ENCODE peak calls at places on chromosomes 4 and X, in five cellular contexts. Y is stimulated activated CD8-positive, alpha-beta memory T cell treated with anti-CD3 and anti-CD28 coated beads, Interleukin-4, amount 100 ng/mL, for 24 hours; U is heart right ventricle; G is A172; L is GM20000. M is an unnamed sample.

GRCh38 chrX:24424948-24425347 is 40.1 kb upstream of the PDK3 start:
- DNase-seq in Y (no peak), G (no peak), U (peak; percentile 28), L (no peak), M (no peak)

GRCh38 chr4:37732787-37733186 is 46.6 kb upstream of the RELL1 start:
- DNase-seq in G (no peak), L (no peak), Y (no peak), U (no peak), M (no peak)

GRCh38 chr4:148056879-148057278 is 325.0 kb downstream of the ARHGAP10 start:
- DNase-seq in G (peak; percentile 35), Y (peak; percentile 58), U (peak; percentile 42), L (peak; percentile 58), M (peak; percentile 49)

GRCh38 chrX:133749951-133750350 is 235.4 kb downstream of the GPC3 start:
- DNase-seq in U (no peak), G (no peak), L (no peak), Y (no peak), M (no peak)

GRCh38 chr4:6523251-6523650 is 50.8 kb upstream of the PPP2R2C start:
- DNase-seq in L (no peak), Y (no peak), U (no peak), G (peak; percentile 61), M (no peak)

GRCh38 chr4:14023036-14023435 is 395.5 kb upstream of the BOD1L1 start:
- DNase-seq in U (no peak), L (no peak), Y (no peak), G (peak; percentile 23), M (no peak)

GRCh38 chrX:74422576-74423288 is 1.4 kb downstream of the SLC16A2 start:
- DNase-seq in G (no peak), U (peak; percentile 68), Y (no peak), L (peak; percentile 40), M (peak; percentile 59)

GRCh38 chr4:128386761-128387599 is 99.4 kb upstream of the PGRMC2 start:
- DNase-seq in G (peak; percentile 98), L (no peak), U (peak; percentile 84), Y (no peak), M (peak; percentile 98)

GRCh38 chrX:10756365-10756915 is 136.1 kb upstream of the MID1 start:
- DNase-seq in L (no peak), G (peak; percentile 80), U (no peak), Y (no peak), M (peak; percentile 96)

GRCh38 chr4:147714575-147715401 is 17.1 kb upstream of the ARHGAP10 start:
- DNase-seq in U (no peak), Y (no peak), L (no peak), G (peak; percentile 81), M (peak; percentile 87)

GRCh38 chrX:48025561-48025960 is 18.8 kb downstream of the SPACA5 start:
- DNase-seq in Y (no peak), L (peak; percentile 22), U (no peak), G (peak; percentile 48), M (peak; percentile 41)

GRCh38 chrX:318739-319578 is at the start of gene GTPBP6:
- DNase-seq in U (peak; percentile 99), Y (peak; percentile 98), L (peak; percentile 97), G (peak; percentile 100), M (peak; percentile 100)

GRCh38 chrX:119236599-119237525 is 777 bp downstream of the PGRMC1 start:
- DNase-seq in G (no peak), U (peak; percentile 25), L (no peak), Y (no peak), M (peak; percentile 82)

GRCh38 chr4:87974856-87975462 is 555 bp upstream of the SPP1 start:
- DNase-seq in U (no peak), Y (no peak), G (peak; percentile 42), L (no peak), M (no peak)

GRCh38 chr4:101171747-101172146 is 175.6 kb downstream of the PPP3CA start:
- DNase-seq in U (no peak), L (no peak), Y (no peak), G (no peak), M (peak; percentile 61)

GRCh38 chrX:13216139-13216538 is 103.7 kb downstream of the ATXN3L start:
- DNase-seq in Y (no peak), L (no peak), G (peak; percentile 18), U (no peak), M (peak; percentile 49)

GRCh38 chr4:38489924-38490639 is 173.9 kb upstream of the KLF3 start:
- DNase-seq in U (no peak), L (no peak), Y (no peak), G (peak; percentile 8), M (peak; percentile 25)

GRCh38 chr4:142396279-142396678 is 449.8 kb downstream of the INPP4B start:
- DNase-seq in L (no peak), G (peak; percentile 50), U (no peak), Y (no peak), M (peak; percentile 33)

GRCh38 chr4:78032929-78033328 is 24.2 kb upstream of the FRAS1 start:
- DNase-seq in G (no peak), Y (no peak), L (no peak), U (no peak), M (no peak)

GRCh38 chr4:23945521-23946017 is 55.7 kb upstream of the PPARGC1A start:
- DNase-seq in G (peak; percentile 78), Y (no peak), U (no peak), L (no peak), M (peak; percentile 80)

GRCh38 chrX:17377047-17377692 is 2.2 kb downstream of the NHS start:
- DNase-seq in Y (no peak), L (no peak), U (peak; percentile 20), G (peak; percentile 58), M (peak; percentile 68)

GRCh38 chr4:98890698-98891097 is 38.2 kb downstream of the EIF4E start:
- DNase-seq in Y (no peak), G (no peak), L (no peak), U (no peak), M (peak; percentile 40)

GRCh38 chr4:149952101-149952500 is 126.1 kb upstream of the DCLK2 start:
- DNase-seq in G (no peak), L (no peak), Y (no peak), U (no peak), M (no peak)

GRCh38 chrX:20740443-20740842 is 473.7 kb upstream of the RPS6KA3 start:
- DNase-seq in G (no peak), Y (no peak), U (no peak), L (no peak), M (no peak)

GRCh38 chr4:18138076-18138665 is 116.6 kb upstream of the LCORL start:
- DNase-seq in Y (no peak), G (no peak), U (no peak), L (no peak), M (no peak)